ENCODE peak calls at places on chromosomes 16 and 17, in eight cellular contexts. U, X, I, N, R, Q, P and Y are unnamed samples.

GRCh38 chr17:6163632-6164319 is 93.6 kb downstream of the WSCD1 start:
- DNase-seq in R (no peak), P (no peak), Q (no peak), X (no peak), U (peak; percentile 28), I (no peak), N (no peak), Y (peak; percentile 7)

GRCh38 chr16:26644912-26645543 is 421.7 kb upstream of the C16orf82 start:
- DNase-seq in N (no peak), Q (no peak), X (no peak), P (peak; percentile 9), R (no peak), I (no peak), U (no peak), Y (no peak)

GRCh38 chr16:81616321-81617020 is 162.6 kb upstream of the PLCG2 start:
- DNase-seq in I (peak; percentile 9), X (peak; percentile 35), N (no peak), U (no peak), P (peak; percentile 43), R (peak; percentile 58), Q (peak; percentile 70), Y (no peak)

GRCh38 chr16:82888616-82889015 is 261.8 kb downstream of the CDH13 start:
- DNase-seq in P (no peak), I (no peak), Q (no peak), U (peak; percentile 84), R (no peak), X (no peak), N (no peak), Y (peak; percentile 48)

GRCh38 chr16:6105115-6105514 is 1007.5 kb upstream of the EEF2KMT start:
- DNase-seq in I (no peak), X (no peak), N (no peak), U (no peak), P (no peak), R (no peak), Q (no peak), Y (no peak)

GRCh38 chr17:29621751-29622194 is 939 bp downstream of the CORO6 start:
- DNase-seq in Q (no peak), R (no peak), P (no peak), U (no peak), X (no peak), I (no peak), N (no peak), Y (no peak)

GRCh38 chr16:35174006-35174405 is 1714.6 kb downstream of the TP53TG3F start:
- DNase-seq in U (no peak), I (no peak), X (no peak), R (no peak), N (no peak), P (no peak), Q (no peak), Y (no peak)

GRCh38 chr16:55184052-55184451 is 140.0 kb upstream of the IRX6 start:
- DNase-seq in R (no peak), N (no peak), U (no peak), I (no peak), X (peak; percentile 50), Q (no peak), P (no peak), Y (no peak)

GRCh38 chr17:48100591-48101011 is 677 bp downstream of the CBX1 start:
- DNase-seq in U (peak; percentile 17), X (peak; percentile 81), N (peak; percentile 66), Q (peak; percentile 11), R (no peak), I (no peak), P (no peak), Y (no peak)

GRCh38 chr16:50161950-50162349 is 8.8 kb downstream of the TENT4B start:
- DNase-seq in X (no peak), N (no peak), U (no peak), R (no peak), P (no peak), I (no peak), Q (no peak), Y (no peak)

GRCh38 chr16:81697321-81697885 is 81.7 kb upstream of the PLCG2 start:
- DNase-seq in N (peak; percentile 71), I (peak; percentile 39), P (peak; percentile 53), X (peak; percentile 65), U (no peak), R (peak; percentile 36), Q (peak; percentile 48), Y (no peak)

GRCh38 chr16:84406006-84406963 is 37.9 kb downstream of the ATP2C2 start:
- DNase-seq in I (peak; percentile 83), N (no peak), P (no peak), R (no peak), Q (no peak), X (peak; percentile 22), U (no peak), Y (no peak)

GRCh38 chr17:3035968-3036280 is 27.5 kb downstream of the OR1D5 start:
- DNase-seq in P (no peak), U (no peak), X (no peak), Q (no peak), R (no peak), N (no peak), I (no peak), Y (no peak)

GRCh38 chr16:56866955-56867830 is 2.2 kb downstream of the SLC12A3 start:
- DNase-seq in U (no peak), N (no peak), P (peak; percentile 78), I (no peak), Q (peak; percentile 46), R (no peak), X (peak; percentile 75), Y (no peak)

GRCh38 chr16:57191056-57191536 is 5.0 kb downstream of the RSPRY1 start:
- DNase-seq in N (no peak), R (no peak), Q (no peak), U (no peak), X (no peak), P (no peak), I (no peak), Y (no peak)

GRCh38 chr16:25177831-25178688 is 38.7 kb upstream of the AQP8 start:
- DNase-seq in N (peak; percentile 69), P (no peak), U (no peak), I (no peak), Q (no peak), X (no peak), R (no peak), Y (no peak)